ENCODE peak calls at places on chromosomes 13 and 19, in ten cellular contexts. T is AG09319; R is lung; V is WTC11; J is HFFc6; D is CD4-positive, alpha-beta T cell; W is progenitor cell of endocrine pancreas; N is GM12865; M is neural crest cell; O is right atrium auricular region. I is an unnamed sample.

GRCh38 chr13:107534548-107534947 is 680.8 kb downstream of the LIG4 start:
- DNase-seq in J (no peak), V (no peak), D (no peak), W (no peak), N (no peak), T (no peak), O (no peak), M (no peak), R (no peak), I (no peak)

GRCh38 chr19:48415395-48415794 is 21.9 kb downstream of the GRIN2D start:
- DNase-seq in D (peak; percentile 67), J (no peak), M (no peak), W (no peak), O (peak; percentile 78), N (peak; percentile 86), T (no peak), R (peak; percentile 80), V (peak; percentile 98), I (no peak)

GRCh38 chr13:61204025-61204424 is 211.6 kb downstream of the PCDH20 start:
- DNase-seq in W (no peak), D (no peak), R (no peak), J (no peak), V (no peak), N (no peak), T (no peak), O (no peak), M (no peak), I (no peak)

GRCh38 chr19:13850910-13851753 is 25.8 kb upstream of the NANOS3 start:
- DNase-seq in J (peak; percentile 85), O (peak; percentile 95), V (no peak), D (no peak), M (no peak), W (no peak), N (no peak), T (peak; percentile 83), R (peak; percentile 85), I (peak; percentile 56)

GRCh38 chr13:103873725-103874124 is 807.5 kb upstream of the SLC10A2 start:
- DNase-seq in R (no peak), W (no peak), J (no peak), N (no peak), M (no peak), O (no peak), V (no peak), T (no peak), D (no peak), I (no peak)

GRCh38 chr13:111584101-111584500 is 263.7 kb downstream of the TEX29 start:
- DNase-seq in O (no peak), J (no peak), T (no peak), D (no peak), W (no peak), M (no peak), R (no peak), N (no peak), V (no peak), I (no peak)

GRCh38 chr13:62510906-62511655 is 1095.4 kb upstream of the PCDH20 start:
- DNase-seq in N (peak; percentile 59), O (no peak), M (no peak), D (no peak), T (no peak), R (no peak), J (no peak), V (no peak), W (no peak), I (no peak)

GRCh38 chr19:48796468-48797083 is 14.3 kb downstream of the BCAT2 start:
- DNase-seq in R (no peak), M (no peak), J (no peak), D (no peak), O (no peak), N (no peak), W (no peak), V (no peak), T (no peak), I (no peak)

GRCh38 chr13:83884141-83884540 is 1.9 kb upstream of the SLITRK1 start:
- DNase-seq in D (no peak), T (no peak), V (no peak), M (no peak), R (no peak), J (peak; percentile 59), W (no peak), N (no peak), O (no peak), I (no peak)

GRCh38 chr13:79382545-79383275 is 23.3 kb downstream of the RBM26 start:
- DNase-seq in N (peak; percentile 70), O (no peak), W (no peak), V (no peak), M (no peak), T (no peak), R (no peak), J (no peak), D (no peak), I (no peak)

GRCh38 chr13:83125791-83126190 is 756.5 kb downstream of the SLITRK1 start:
- DNase-seq in N (no peak), V (no peak), R (no peak), J (no peak), O (no peak), D (no peak), M (no peak), W (no peak), T (no peak), I (no peak)

GRCh38 chr19:38647966-38648788 is 728 bp downstream of the ACTN4 start:
- DNase-seq in N (no peak), W (no peak), D (no peak), T (no peak), V (no peak), M (no peak), R (no peak), O (no peak), J (no peak), I (no peak)

GRCh38 chr19:51131780-51132680 is 7.3 kb downstream of the SIGLEC9 start:
- DNase-seq in N (no peak), T (no peak), M (no peak), D (no peak), O (peak; percentile 83), V (no peak), J (no peak), W (no peak), R (peak; percentile 78), I (no peak)

GRCh38 chr13:23960566-23961156 is 63.4 kb upstream of the C1QTNF9B start:
- DNase-seq in R (no peak), N (peak; percentile 43), T (no peak), W (no peak), V (no peak), J (peak; percentile 53), O (no peak), D (no peak), M (no peak), I (no peak)

GRCh38 chr13:85197431-85197830 is 601.8 kb downstream of the SLITRK6 start:
- DNase-seq in T (no peak), D (no peak), O (no peak), R (no peak), W (no peak), V (no peak), N (no peak), M (no peak), J (no peak), I (no peak)

GRCh38 chr19:19600793-19601346 is 17.6 kb downstream of the PBX4 start:
- DNase-seq in M (no peak), V (no peak), W (no peak), O (no peak), D (no peak), N (peak; percentile 41), J (no peak), R (no peak), T (no peak), I (no peak)

GRCh38 chr13:98327326-98328314 is 150.6 kb upstream of the RNF113B start:
- DNase-seq in J (peak; percentile 38), O (no peak), V (peak; percentile 50), W (no peak), D (no peak), T (no peak), M (no peak), R (no peak), N (no peak), I (no peak)

GRCh38 chr19:16117594-16118033 is 5.9 kb downstream of the RAB8A start:
- DNase-seq in O (no peak), R (no peak), J (no peak), M (no peak), N (peak; percentile 91), D (no peak), V (peak; percentile 30), W (no peak), T (no peak), I (peak; percentile 28)
- TF ChIP-seq CTCF in O (no peak), R (no peak), J (no peak), M (no peak), N (peak; percentile 49), D (no peak), V (no peak), W (no peak), T (no peak), I (no peak)

GRCh38 chr19:46241676-46242075 is 12.1 kb downstream of the IGFL1 start:
- DNase-seq in N (no peak), R (no peak), V (no peak), T (no peak), D (no peak), M (no peak), J (no peak), W (no peak), O (no peak), I (no peak)
- TF ChIP-seq CTCF in N (no peak), R (no peak), V (no peak), T (no peak), D (no peak), M (no peak), J (no peak), W (no peak), O (no peak), I (no peak)

DNA sequence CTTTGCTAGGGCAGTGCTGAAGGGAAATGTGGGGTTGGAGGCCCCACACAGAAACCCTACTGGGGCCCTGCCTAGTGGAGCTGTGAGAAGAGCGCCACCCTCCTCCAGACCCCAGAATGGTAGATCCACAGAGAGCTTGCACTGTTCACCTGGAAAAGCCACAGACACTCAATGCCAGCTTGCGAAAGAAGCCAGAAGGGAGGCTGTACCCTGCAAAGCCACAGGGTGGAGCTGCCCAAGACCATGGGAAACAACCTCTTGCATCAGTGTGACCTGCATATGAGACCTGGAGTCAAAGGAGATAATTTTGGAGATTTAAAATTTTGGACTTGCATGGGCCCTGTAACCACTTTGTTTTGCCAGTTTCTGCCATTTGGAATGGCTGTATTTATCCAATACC is 615.4 kb upstream of the MIR17HG start:
- DNase-seq in W (no peak), O (no peak), J (no peak), V (peak; percentile 49), N (peak; percentile 0), R (no peak), D (no peak), T (no peak), M (no peak), I (no peak)
- TF ChIP-seq CTCF in W (no peak), O (no peak), J (peak; percentile 42), V (no peak), N (no peak), R (no peak), D (no peak), T (no peak), M (no peak), I (no peak)

GRCh38 chr19:9570255-9570654 is 14.0 kb downstream of the ZNF121 start:
- DNase-seq in O (no peak), W (no peak), M (no peak), N (no peak), J (no peak), R (no peak), V (no peak), D (no peak), T (no peak), I (no peak)

GRCh38 chr19:9565900-9566705 is 18.2 kb downstream of the ZNF121 start:
- DNase-seq in D (no peak), N (peak; percentile 33), M (no peak), R (no peak), O (no peak), W (no peak), J (no peak), V (no peak), T (no peak), I (no peak)

GRCh38 chr19:9566729-9567128 is 17.6 kb downstream of the ZNF121 start:
- DNase-seq in T (no peak), M (no peak), J (no peak), W (no peak), D (no peak), N (no peak), O (no peak), R (no peak), V (no peak), I (no peak)
- TF ChIP-seq CTCF in T (no peak), M (peak; percentile 30), J (peak; percentile 40), W (no peak), D (no peak), N (no peak), O (no peak), R (no peak), V (no peak), I (no peak)